ENCODE peak calls at places on chromosomes 16 and 17, in six cellular contexts. R, A, W, J, B and N are unnamed samples.

GRCh38 chr17:40346061-40346767 is 18.3 kb downstream of the GJD3 start:
- DNase-seq in R (peak), A (no peak), W (no peak), J (no peak), B (no peak), N (no peak)

GRCh38 chr16:1777375-1778199 is 4.7 kb upstream of the MRPS34 start:
- DNase-seq in R (no peak), A (no peak), W (no peak), J (no peak), B (no peak), N (no peak)

GRCh38 chr17:82888583-82889495 is 49.0 kb upstream of the ZNF750 start:
- DNase-seq in R (no peak), A (no peak), W (no peak), J (peak), B (peak), N (no peak)

GRCh38 chr17:44176257-44176656 is 5.8 kb downstream of the ASB16 start:
- DNase-seq in R (no peak), A (no peak), W (no peak), J (no peak), B (no peak), N (no peak)

GRCh38 chr16:19108409-19109287 is 5.1 kb upstream of the ITPRIPL2 start:
- DNase-seq in R (no peak), A (no peak), W (no peak), J (no peak), B (peak), N (no peak)

GRCh38 chr17:56319531-56319930 is 166.3 kb downstream of the ANKFN1 start:
- DNase-seq in R (peak), A (peak), W (peak), J (peak), B (peak), N (no peak)

GRCh38 chr17:80704894-80705293 is 160.3 kb downstream of the RPTOR start:
- DNase-seq in R (no peak), A (no peak), W (no peak), J (no peak), B (no peak), N (no peak)

GRCh38 chr17:19753661-19754463 is 5.8 kb upstream of the ALDH3A1 start:
- DNase-seq in R (no peak), A (peak), W (no peak), J (no peak), B (peak), N (no peak)

GRCh38 chr17:31497994-31498826 is 106.7 kb downstream of the RAB11FIP4 start:
- DNase-seq in R (no peak), A (no peak), W (no peak), J (no peak), B (peak), N (no peak)